ENCODE peak calls at places on chromosomes 12 and 14, in five cellular contexts. One of them, this sample, is unnamed.

GRCh38 chr14:68873379-68873778 is 80.5 kb upstream of the ZFP36L1 start:
- DNase-seq in OCI-M1: no peak
- DNase-seq in HuH-7.5: no peak
- DNase-seq in hepatocyte: no peak
- DNase-seq in left kidney: no peak
- DNase-seq in this sample: no peak

GRCh38 chr14:102966256-102966655 is 43.8 kb downstream of the AMN start:
- DNase-seq in hepatocyte: no peak
- DNase-seq in HuH-7.5: no peak
- DNase-seq in left kidney: no peak
- DNase-seq in OCI-M1: no peak
- DNase-seq in this sample: no peak

GRCh38 chr14:69324341-69324931 is 64.5 kb downstream of the GALNT16 start:
- DNase-seq in hepatocyte: no peak
- DNase-seq in OCI-M1: no peak
- DNase-seq in HuH-7.5: no peak
- DNase-seq in left kidney: no peak
- DNase-seq in this sample: no peak

GRCh38 chr12:2395352-2395977 is 342.7 kb downstream of the CACNA1C start:
- DNase-seq in hepatocyte: peak
- DNase-seq in OCI-M1: peak
- DNase-seq in HuH-7.5: peak
- DNase-seq in left kidney: peak
- DNase-seq in this sample: peak

GRCh38 chr12:16604853-16605252 is 1.1 kb downstream of the LMO3 start:
- DNase-seq in hepatocyte: no peak
- DNase-seq in left kidney: peak
- DNase-seq in OCI-M1: no peak
- DNase-seq in HuH-7.5: no peak
- DNase-seq in this sample: no peak

GRCh38 chr14:34911209-34912150 is 36.3 kb upstream of the BAZ1A start:
- DNase-seq in OCI-M1: no peak
- DNase-seq in hepatocyte: no peak
- DNase-seq in left kidney: no peak
- DNase-seq in HuH-7.5: no peak
- DNase-seq in this sample: no peak

GRCh38 chr14:25150934-25151790 is 101.2 kb upstream of the STXBP6 start:
- DNase-seq in OCI-M1: peak
- DNase-seq in hepatocyte: peak
- DNase-seq in left kidney: peak
- DNase-seq in HuH-7.5: no peak
- DNase-seq in this sample: peak

GRCh38 chr12:110917467-110917866 is 2.9 kb downstream of the MYL2 start:
- DNase-seq in OCI-M1: no peak
- DNase-seq in left kidney: no peak
- DNase-seq in HuH-7.5: no peak
- DNase-seq in hepatocyte: peak
- DNase-seq in this sample: no peak

GRCh38 chr14:104383088-104383805 is 196.3 kb upstream of the C14orf180 start:
- DNase-seq in left kidney: no peak
- DNase-seq in HuH-7.5: no peak
- DNase-seq in OCI-M1: no peak
- DNase-seq in hepatocyte: no peak
- DNase-seq in this sample: no peak

GRCh38 chr12:22083167-22083566 is 37.1 kb downstream of the CMAS start:
- DNase-seq in OCI-M1: peak
- DNase-seq in left kidney: peak
- DNase-seq in HuH-7.5: no peak
- DNase-seq in hepatocyte: no peak
- DNase-seq in this sample: peak

GRCh38 chr14:76926521-76927251 is 100.5 kb downstream of the LRRC74A start:
- DNase-seq in OCI-M1: no peak
- DNase-seq in HuH-7.5: no peak
- DNase-seq in left kidney: peak
- DNase-seq in hepatocyte: peak
- DNase-seq in this sample: peak

GRCh38 chr14:58104808-58105207 is 47.2 kb downstream of the ARMH4 start:
- DNase-seq in hepatocyte: no peak
- DNase-seq in left kidney: peak
- DNase-seq in OCI-M1: no peak
- DNase-seq in HuH-7.5: no peak
- DNase-seq in this sample: no peak